ENCODE peak calls at places on chromosomes 4 and X, in nine cellular contexts. One of them, this sample, is unnamed.

GRCh38 chr4:102606846-102607440 is 105.8 kb downstream of the NFKB1 start:
- DNase-seq in sigmoid colon: no peak
- DNase-seq in transverse colon: no peak
- DNase-seq in ovary: no peak
- DNase-seq in suprapubic skin: no peak
- DNase-seq in A549: no peak
- DNase-seq in stomach: peak; percentile 87
- DNase-seq in H1: no peak
- DNase-seq in tibial nerve: no peak
- DNase-seq in this sample: no peak

GRCh38 chr4:88115587-88115986 is 42.9 kb downstream of the ABCG2 start:
- DNase-seq in A549: no peak
- DNase-seq in sigmoid colon: no peak
- DNase-seq in H1: no peak
- DNase-seq in ovary: no peak
- DNase-seq in suprapubic skin: no peak
- DNase-seq in transverse colon: no peak
- DNase-seq in tibial nerve: no peak
- DNase-seq in stomach: no peak
- DNase-seq in this sample: no peak

GRCh38 chr4:183960021-183960420 is 54.9 kb downstream of the STOX2 start:
- DNase-seq in suprapubic skin: peak; percentile 68
- DNase-seq in ovary: peak; percentile 66
- DNase-seq in H1: no peak
- DNase-seq in tibial nerve: peak; percentile 54
- DNase-seq in A549: peak; percentile 17
- DNase-seq in stomach: peak; percentile 65
- DNase-seq in sigmoid colon: peak; percentile 68
- DNase-seq in transverse colon: peak; percentile 58
- DNase-seq in this sample: no peak

GRCh38 chr4:52407545-52407944 is 251.6 kb downstream of the USP46 start:
- DNase-seq in sigmoid colon: no peak
- DNase-seq in tibial nerve: no peak
- DNase-seq in A549: no peak
- DNase-seq in ovary: no peak
- DNase-seq in transverse colon: no peak
- DNase-seq in H1: peak; percentile 15
- DNase-seq in suprapubic skin: no peak
- DNase-seq in stomach: no peak
- DNase-seq in this sample: no peak

GRCh38 chrX:960821-961220 is 251.6 kb downstream of the CRLF2 start:
- DNase-seq in A549: no peak
- DNase-seq in ovary: no peak
- DNase-seq in stomach: no peak
- DNase-seq in H1: no peak
- DNase-seq in transverse colon: no peak
- DNase-seq in tibial nerve: no peak
- DNase-seq in sigmoid colon: no peak
- DNase-seq in suprapubic skin: no peak
- DNase-seq in this sample: peak; percentile 86

GRCh38 chr4:54683616-54684346 is 26.0 kb downstream of the KIT start:
- DNase-seq in tibial nerve: no peak
- DNase-seq in transverse colon: no peak
- DNase-seq in sigmoid colon: no peak
- DNase-seq in suprapubic skin: no peak
- DNase-seq in H1: no peak
- DNase-seq in ovary: no peak
- DNase-seq in A549: no peak
- DNase-seq in stomach: peak; percentile 46
- DNase-seq in this sample: no peak

GRCh38 chr4:156788782-156789181 is 182.8 kb downstream of the PDGFC start:
- DNase-seq in A549: no peak
- DNase-seq in ovary: no peak
- DNase-seq in tibial nerve: no peak
- DNase-seq in stomach: no peak
- DNase-seq in suprapubic skin: no peak
- DNase-seq in sigmoid colon: no peak
- DNase-seq in H1: no peak
- DNase-seq in transverse colon: no peak
- DNase-seq in this sample: no peak

GRCh38 chr4:152352645-152353116 is 183.2 kb downstream of the FBXW7 start:
- DNase-seq in sigmoid colon: peak; percentile 85
- DNase-seq in ovary: peak; percentile 60
- DNase-seq in stomach: no peak
- DNase-seq in suprapubic skin: peak; percentile 67
- DNase-seq in H1: peak; percentile 1
- DNase-seq in tibial nerve: peak; percentile 19
- DNase-seq in A549: peak; percentile 8
- DNase-seq in transverse colon: peak; percentile 19
- DNase-seq in this sample: no peak

GRCh38 chr4:107577743-107578142 is 142.3 kb downstream of the PAPSS1 start:
- DNase-seq in A549: no peak
- DNase-seq in transverse colon: no peak
- DNase-seq in sigmoid colon: no peak
- DNase-seq in ovary: no peak
- DNase-seq in suprapubic skin: no peak
- DNase-seq in tibial nerve: no peak
- DNase-seq in H1: no peak
- DNase-seq in stomach: no peak
- DNase-seq in this sample: no peak

GRCh38 chr4:138572007-138572406 is 329.9 kb upstream of the SLC7A11 start:
- DNase-seq in H1: no peak
- DNase-seq in A549: no peak
- DNase-seq in sigmoid colon: no peak
- DNase-seq in ovary: no peak
- DNase-seq in stomach: no peak
- DNase-seq in tibial nerve: no peak
- DNase-seq in transverse colon: no peak
- DNase-seq in suprapubic skin: no peak
- DNase-seq in this sample: no peak

GRCh38 chr4:118910221-118910620 is 21.6 kb downstream of the SYNPO2 start:
- DNase-seq in tibial nerve: no peak
- DNase-seq in sigmoid colon: no peak
- DNase-seq in transverse colon: no peak
- DNase-seq in stomach: no peak
- DNase-seq in H1: no peak
- DNase-seq in A549: no peak
- DNase-seq in suprapubic skin: no peak
- DNase-seq in ovary: no peak
- DNase-seq in this sample: no peak

GRCh38 chrX:134794692-134795091 is 136.4 kb upstream of the PLAC1 start:
- DNase-seq in sigmoid colon: no peak
- DNase-seq in suprapubic skin: no peak
- DNase-seq in transverse colon: no peak
- DNase-seq in A549: no peak
- DNase-seq in tibial nerve: no peak
- DNase-seq in ovary: no peak
- DNase-seq in stomach: no peak
- DNase-seq in H1: no peak
- DNase-seq in this sample: no peak

GRCh38 chr4:113423631-113424030 is 337.9 kb downstream of the CAMK2D start:
- DNase-seq in A549: no peak
- DNase-seq in ovary: no peak
- DNase-seq in suprapubic skin: no peak
- DNase-seq in transverse colon: no peak
- DNase-seq in sigmoid colon: no peak
- DNase-seq in stomach: no peak
- DNase-seq in tibial nerve: no peak
- DNase-seq in H1: no peak
- DNase-seq in this sample: no peak

GRCh38 chrX:1442016-1442665 is 10.6 kb downstream of the ASMTL start:
- DNase-seq in sigmoid colon: peak; percentile 54
- DNase-seq in suprapubic skin: peak; percentile 22
- DNase-seq in tibial nerve: no peak
- DNase-seq in H1: no peak
- DNase-seq in stomach: no peak
- DNase-seq in A549: no peak
- DNase-seq in transverse colon: no peak
- DNase-seq in ovary: peak; percentile 21
- DNase-seq in this sample: peak; percentile 72

GRCh38 chr4:23149815-23150214 is 457.1 kb downstream of the GBA3 start:
- DNase-seq in ovary: no peak
- DNase-seq in tibial nerve: no peak
- DNase-seq in suprapubic skin: no peak
- DNase-seq in transverse colon: no peak
- DNase-seq in sigmoid colon: no peak
- DNase-seq in H1: no peak
- DNase-seq in A549: no peak
- DNase-seq in stomach: no peak
- DNase-seq in this sample: no peak

GRCh38 chr4:173264245-173264959 is 69.8 kb downstream of the HMGB2 start:
- DNase-seq in sigmoid colon: peak; percentile 69
- DNase-seq in ovary: peak; percentile 81
- DNase-seq in H1: no peak
- DNase-seq in A549: no peak
- DNase-seq in suprapubic skin: no peak
- DNase-seq in tibial nerve: no peak
- DNase-seq in transverse colon: peak; percentile 31
- DNase-seq in stomach: peak; percentile 34
- DNase-seq in this sample: no peak

GRCh38 chrX:79482686-79483085 is 115.6 kb upstream of the ITM2A start:
- DNase-seq in suprapubic skin: no peak
- DNase-seq in sigmoid colon: no peak
- DNase-seq in H1: no peak
- DNase-seq in ovary: no peak
- DNase-seq in A549: no peak
- DNase-seq in tibial nerve: no peak
- DNase-seq in stomach: no peak
- DNase-seq in transverse colon: no peak
- DNase-seq in this sample: no peak

GRCh38 chr4:189659302-189659701 is 281.4 kb upstream of the FRG1 start:
- DNase-seq in ovary: no peak
- DNase-seq in tibial nerve: no peak
- DNase-seq in transverse colon: no peak
- DNase-seq in stomach: no peak
- DNase-seq in A549: no peak
- DNase-seq in sigmoid colon: no peak
- DNase-seq in suprapubic skin: no peak
- DNase-seq in H1: no peak
- DNase-seq in this sample: peak; percentile 21

GRCh38 chr4:112358952-112359749 is 62.0 kb downstream of the ALPK1 start:
- DNase-seq in ovary: no peak
- DNase-seq in A549: no peak
- DNase-seq in stomach: no peak
- DNase-seq in H1: no peak
- DNase-seq in tibial nerve: no peak
- DNase-seq in suprapubic skin: no peak
- DNase-seq in transverse colon: no peak
- DNase-seq in sigmoid colon: no peak
- DNase-seq in this sample: no peak

GRCh38 chr4:112358415-112358814 is 61.2 kb downstream of the ALPK1 start:
- DNase-seq in H1: no peak
- DNase-seq in suprapubic skin: no peak
- DNase-seq in sigmoid colon: no peak
- DNase-seq in transverse colon: no peak
- DNase-seq in ovary: no peak
- DNase-seq in stomach: no peak
- DNase-seq in A549: no peak
- DNase-seq in tibial nerve: no peak
- DNase-seq in this sample: no peak

GRCh38 chr4:112355662-112356061 is 58.5 kb downstream of the ALPK1 start:
- DNase-seq in tibial nerve: no peak
- DNase-seq in ovary: no peak
- DNase-seq in suprapubic skin: no peak
- DNase-seq in transverse colon: no peak
- DNase-seq in stomach: no peak
- DNase-seq in H1: no peak
- DNase-seq in sigmoid colon: no peak
- DNase-seq in A549: no peak
- DNase-seq in this sample: no peak

GRCh38 chr4:112357897-112358296 is 60.7 kb downstream of the ALPK1 start:
- DNase-seq in tibial nerve: no peak
- DNase-seq in sigmoid colon: no peak
- DNase-seq in suprapubic skin: no peak
- DNase-seq in A549: no peak
- DNase-seq in H1: no peak
- DNase-seq in stomach: no peak
- DNase-seq in ovary: no peak
- DNase-seq in transverse colon: no peak
- DNase-seq in this sample: no peak

GRCh38 chr4:112357453-112357852 is 60.3 kb downstream of the ALPK1 start:
- DNase-seq in ovary: no peak
- DNase-seq in stomach: no peak
- DNase-seq in sigmoid colon: no peak
- DNase-seq in transverse colon: no peak
- DNase-seq in A549: no peak
- DNase-seq in H1: no peak
- DNase-seq in suprapubic skin: no peak
- DNase-seq in tibial nerve: no peak
- DNase-seq in this sample: no peak
- TF ChIP-seq EP300 in ovary: no peak
- TF ChIP-seq EP300 in stomach: no peak
- TF ChIP-seq EP300 in sigmoid colon: no peak
- TF ChIP-seq EP300 in transverse colon: no peak
- TF ChIP-seq EP300 in A549: no peak
- TF ChIP-seq EP300 in H1: no peak
- TF ChIP-seq EP300 in suprapubic skin: no peak
- TF ChIP-seq EP300 in tibial nerve: no peak
- TF ChIP-seq EP300 in this sample: no peak

GRCh38 chr4:93501946-93502345 is 326.6 kb upstream of the ATOH1 start:
- DNase-seq in H1: no peak
- DNase-seq in stomach: no peak
- DNase-seq in transverse colon: no peak
- DNase-seq in A549: no peak
- DNase-seq in sigmoid colon: no peak
- DNase-seq in ovary: no peak
- DNase-seq in suprapubic skin: no peak
- DNase-seq in tibial nerve: no peak
- DNase-seq in this sample: no peak
- TF ChIP-seq EP300 in H1: no peak
- TF ChIP-seq EP300 in stomach: no peak
- TF ChIP-seq EP300 in transverse colon: no peak
- TF ChIP-seq EP300 in A549: no peak
- TF ChIP-seq EP300 in sigmoid colon: no peak
- TF ChIP-seq EP300 in ovary: no peak
- TF ChIP-seq EP300 in suprapubic skin: no peak
- TF ChIP-seq EP300 in tibial nerve: no peak
- TF ChIP-seq EP300 in this sample: no peak

GRCh38 chrX:122517781-122518180 is 666.3 kb upstream of the GRIA3 start:
- DNase-seq in H1: no peak
- DNase-seq in tibial nerve: no peak
- DNase-seq in stomach: no peak
- DNase-seq in sigmoid colon: no peak
- DNase-seq in A549: no peak
- DNase-seq in suprapubic skin: no peak
- DNase-seq in ovary: no peak
- DNase-seq in transverse colon: no peak
- DNase-seq in this sample: no peak
- TF ChIP-seq EP300 in H1: no peak
- TF ChIP-seq EP300 in tibial nerve: no peak
- TF ChIP-seq EP300 in stomach: no peak
- TF ChIP-seq EP300 in sigmoid colon: no peak
- TF ChIP-seq EP300 in A549: no peak
- TF ChIP-seq EP300 in suprapubic skin: no peak
- TF ChIP-seq EP300 in ovary: no peak
- TF ChIP-seq EP300 in transverse colon: no peak
- TF ChIP-seq EP300 in this sample: no peak

DNA sequence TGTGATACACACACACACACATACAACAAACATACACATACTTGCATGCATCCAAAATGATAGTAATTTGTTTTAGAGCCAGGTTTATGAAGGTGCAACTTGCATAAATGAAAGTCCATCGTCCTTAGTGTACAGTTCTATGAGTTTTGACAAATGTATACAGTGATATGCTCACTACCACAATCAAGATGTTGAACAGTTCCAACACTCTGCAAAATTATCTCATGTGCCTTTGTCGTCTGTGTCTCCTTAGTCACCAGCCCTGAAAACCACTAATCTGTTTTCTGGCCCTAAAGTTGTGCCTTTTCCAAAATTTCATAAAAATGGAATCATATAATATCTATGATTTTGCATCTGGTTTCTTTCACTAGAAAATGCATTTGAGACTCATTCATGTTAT is 67.8 kb upstream of the ANXA3 start:
- DNase-seq in sigmoid colon: no peak
- DNase-seq in ovary: no peak
- DNase-seq in tibial nerve: no peak
- DNase-seq in suprapubic skin: no peak
- DNase-seq in H1: no peak
- DNase-seq in A549: no peak
- DNase-seq in transverse colon: no peak
- DNase-seq in stomach: no peak
- DNase-seq in this sample: no peak
- TF ChIP-seq EP300 in sigmoid colon: no peak
- TF ChIP-seq EP300 in ovary: no peak
- TF ChIP-seq EP300 in tibial nerve: no peak
- TF ChIP-seq EP300 in suprapubic skin: no peak
- TF ChIP-seq EP300 in H1: no peak
- TF ChIP-seq EP300 in A549: no peak
- TF ChIP-seq EP300 in transverse colon: no peak
- TF ChIP-seq EP300 in stomach: no peak
- TF ChIP-seq EP300 in this sample: no peak

This sample was measured in esophagus muscularis mucosa.